ENCODE peak calls at places on chromosome X, in ten cellular contexts. E is retina; C is NCI-H2029; F is HT1080; R is tibial artery; L is stimulated activated CD4-positive, alpha-beta T cell treated with anti-CD3 and anti-CD28 coated beads, TNF-alpha, amount 100 ng/mL, for 24 hours; G is Calu3; Y is NCI-H748 treated with DMSO at 0.1 percent for 48 hours; V is osteocyte; A is NCI-H774. W is an unnamed sample.

GRCh38 chrX:48694776-48695523 is 1.6 kb upstream of the SUV39H1 start:
- DNase-seq in A (no peak), V (no peak), C (no peak), R (no peak), Y (no peak), E (peak; percentile 45), G (no peak), F (no peak), L (no peak), W (no peak)

GRCh38 chrX:17592117-17592516 is 145.2 kb upstream of the SCML1 start:
- DNase-seq in F (peak; percentile 23), R (no peak), G (no peak), L (no peak), E (no peak), C (no peak), A (no peak), V (no peak), Y (no peak), W (no peak)

GRCh38 chrX:10326578-10326977 is 169.8 kb downstream of the CLCN4 start:
- DNase-seq in L (no peak), E (no peak), Y (no peak), C (no peak), G (peak; percentile 30), V (no peak), A (no peak), R (no peak), F (peak; percentile 10), W (peak; percentile 3)

GRCh38 chrX:12210196-12210815 is 72.0 kb downstream of the FRMPD4 start:
- DNase-seq in V (no peak), L (no peak), A (no peak), C (no peak), E (no peak), G (peak; percentile 2), F (peak; percentile 82), Y (no peak), R (no peak), W (no peak)

GRCh38 chrX:3713225-3713936 is at the start of gene PRKX:
- DNase-seq in R (peak; percentile 71), F (peak; percentile 36), G (peak; percentile 68), V (peak; percentile 86), A (no peak), Y (no peak), L (peak; percentile 35), C (no peak), E (peak; percentile 62), W (no peak)

GRCh38 chrX:150548684-150549083 is 19.7 kb upstream of the MTM1 start:
- DNase-seq in L (no peak), G (no peak), R (no peak), A (no peak), E (no peak), F (peak; percentile 48), Y (no peak), C (no peak), V (no peak), W (no peak)

GRCh38 chrX:135449637-135450550 is 28.1 kb downstream of the SMIM10L2A start:
- DNase-seq in V (no peak), F (no peak), G (no peak), C (no peak), R (no peak), A (no peak), E (no peak), Y (no peak), L (no peak), W (no peak)

GRCh38 chrX:148371251-148371650 is 129.2 kb upstream of the AFF2 start:
- DNase-seq in V (no peak), R (no peak), Y (no peak), E (no peak), L (no peak), G (no peak), C (no peak), A (no peak), F (no peak), W (no peak)

GRCh38 chrX:94178145-94178790 is 504.3 kb downstream of the FAM133A start:
- DNase-seq in L (no peak), C (no peak), F (peak; percentile 83), G (no peak), V (no peak), E (no peak), R (no peak), Y (no peak), A (no peak), W (no peak)

GRCh38 chrX:73262991-73263390 is 48.3 kb upstream of the NAP1L2 start:
- DNase-seq in Y (no peak), R (no peak), E (peak; percentile 12), C (no peak), V (no peak), A (no peak), L (no peak), F (no peak), G (no peak), W (no peak)